ENCODE peak calls at places on chromosome 7, in ten cellular contexts. P, J, M, K, V, R, S, B, D and I are unnamed samples.

GRCh38 chr7:121420976-121421375 is 24.9 kb upstream of the FAM3C start:
- DNase-seq in M (no peak), K (peak; percentile 44), D (no peak), B (no peak), S (no peak), V (no peak), J (no peak), P (no peak), R (no peak), I (no peak)

GRCh38 chr7:2006231-2006771 is 226.4 kb downstream of the MAD1L1 start:
- DNase-seq in R (no peak), D (no peak), V (no peak), J (no peak), K (no peak), S (no peak), B (no peak), M (no peak), P (no peak), I (no peak)

GRCh38 chr7:141663081-141663510 is 38.9 kb downstream of the DENND11 start:
- DNase-seq in S (no peak), R (no peak), M (no peak), P (no peak), V (no peak), D (no peak), K (peak; percentile 88), B (no peak), J (no peak), I (no peak)

GRCh38 chr7:75639071-75639892 is 99.5 kb downstream of the HIP1 start:
- DNase-seq in R (peak; percentile 29), B (peak; percentile 57), J (no peak), M (peak; percentile 26), K (peak; percentile 50), D (peak; percentile 62), V (no peak), P (peak; percentile 47), S (peak; percentile 61), I (peak; percentile 45)

GRCh38 chr7:139561-140243 is 52.7 kb upstream of the FAM20C start:
- DNase-seq in V (no peak), J (no peak), M (no peak), B (no peak), R (no peak), S (no peak), K (no peak), D (no peak), P (no peak), I (no peak)

GRCh38 chr7:27145167-27145883 is 1.8 kb upstream of the HOXA5 start:
- DNase-seq in K (no peak), B (no peak), S (no peak), J (no peak), P (no peak), M (no peak), V (no peak), R (no peak), D (no peak), I (no peak)

GRCh38 chr7:40584667-40585433 is 450.0 kb downstream of the SUGCT start:
- DNase-seq in R (peak; percentile 44), B (no peak), V (no peak), M (no peak), D (no peak), J (no peak), S (no peak), P (no peak), K (no peak), I (no peak)

GRCh38 chr7:132225216-132226030 is 350.8 kb downstream of the PLXNA4 start:
- DNase-seq in R (no peak), S (no peak), P (no peak), J (no peak), K (peak; percentile 11), D (no peak), M (no peak), V (no peak), B (no peak), I (no peak)

GRCh38 chr7:112757337-112757736 is 32.9 kb downstream of the TMEM168 start:
- DNase-seq in P (no peak), M (no peak), D (no peak), R (no peak), V (no peak), J (no peak), S (no peak), K (no peak), B (no peak), I (no peak)

GRCh38 chr7:116802144-116802747 is 60.1 kb upstream of the CAPZA2 start:
- DNase-seq in B (no peak), J (no peak), M (no peak), D (no peak), R (peak; percentile 40), S (no peak), K (peak; percentile 55), P (no peak), V (no peak), I (no peak)

GRCh38 chr7:68841004-68841403 is 757.3 kb upstream of the AUTS2 start:
- DNase-seq in V (no peak), R (no peak), M (no peak), J (no peak), K (no peak), B (no peak), P (no peak), D (no peak), S (no peak), I (no peak)

GRCh38 chr7:107069457-107069856 is 25.0 kb downstream of the PRKAR2B start:
- DNase-seq in V (peak; percentile 40), S (no peak), K (no peak), P (peak; percentile 25), D (no peak), M (no peak), R (no peak), J (no peak), B (no peak), I (no peak)

GRCh38 chr7:112743811-112744210 is 46.4 kb downstream of the TMEM168 start:
- DNase-seq in B (no peak), P (no peak), K (no peak), M (no peak), V (no peak), J (no peak), S (no peak), D (no peak), R (no peak), I (no peak)

GRCh38 chr7:22447008-22447407 is 53.0 kb downstream of the STEAP1B start:
- DNase-seq in S (no peak), D (no peak), R (no peak), J (no peak), P (no peak), V (no peak), M (no peak), B (no peak), K (no peak), I (no peak)

GRCh38 chr7:44104880-44105771 is 981 bp downstream of the AEBP1 start:
- DNase-seq in R (peak; percentile 65), M (no peak), D (peak; percentile 62), P (no peak), K (peak; percentile 72), J (no peak), B (no peak), S (peak; percentile 62), V (peak; percentile 61), I (peak; percentile 79)

GRCh38 chr7:27641576-27642230 is 21.0 kb downstream of the HIBADH start:
- DNase-seq in K (peak; percentile 72), R (no peak), J (no peak), D (no peak), V (no peak), S (no peak), P (no peak), B (no peak), M (no peak), I (no peak)

GRCh38 chr7:75649462-75649861 is 89.3 kb downstream of the HIP1 start:
- DNase-seq in P (no peak), K (peak; percentile 87), J (no peak), D (no peak), M (no peak), V (no peak), B (no peak), R (no peak), S (no peak), I (no peak)

GRCh38 chr7:5421626-5422323 is 1.9 kb downstream of the TNRC18 start:
- DNase-seq in P (peak; percentile 41), D (peak; percentile 73), B (no peak), V (peak; percentile 55), J (no peak), S (peak; percentile 60), R (peak; percentile 66), M (no peak), K (peak; percentile 73), I (no peak)

GRCh38 chr7:38506756-38507155 is 124.4 kb downstream of the AMPH start:
- DNase-seq in D (no peak), R (peak; percentile 26), V (no peak), J (no peak), P (no peak), K (no peak), M (no peak), B (no peak), S (no peak), I (no peak)

GRCh38 chr7:66219805-66220204 is 14.7 kb downstream of the TPST1 start:
- DNase-seq in R (no peak), B (no peak), V (no peak), D (no peak), J (no peak), P (no peak), M (no peak), S (no peak), K (no peak), I (no peak)

GRCh38 chr7:54879776-54880175 is 120.8 kb upstream of the SEC61G start:
- DNase-seq in K (peak; percentile 94), V (no peak), S (no peak), P (no peak), R (no peak), D (no peak), M (no peak), B (no peak), J (no peak), I (no peak)

GRCh38 chr7:71216211-71216610 is 84.3 kb downstream of the GALNT17 start:
- DNase-seq in B (no peak), S (no peak), V (no peak), M (no peak), K (no peak), J (no peak), R (no peak), D (no peak), P (no peak), I (no peak)

GRCh38 chr7:124764847-124765400 is 668 bp downstream of the GPR37 start:
- DNase-seq in P (peak; percentile 11), S (no peak), R (peak; percentile 20), K (peak; percentile 25), B (no peak), M (no peak), D (no peak), J (no peak), V (no peak), I (no peak)

GRCh38 chr7:36036590-36036989 is 116.5 kb upstream of the EEPD1 start:
- DNase-seq in K (no peak), S (no peak), B (no peak), P (no peak), J (no peak), V (no peak), D (no peak), R (no peak), M (no peak), I (peak; percentile 8)

GRCh38 chr7:74449809-74450397 is 3.8 kb upstream of the GTF2IRD1 start:
- DNase-seq in J (peak; percentile 33), M (peak; percentile 52), B (peak; percentile 81), S (peak; percentile 17), D (no peak), V (no peak), K (peak; percentile 57), P (peak; percentile 82), R (peak; percentile 18), I (peak; percentile 62)

GRCh38 chr7:111210996-111211395 is 120.1 kb downstream of the LRRN3 start:
- DNase-seq in J (no peak), S (no peak), B (no peak), P (no peak), K (no peak), R (peak; percentile 61), M (no peak), D (no peak), V (no peak), I (no peak)

GRCh38 chr7:129969881-129970446 is 17.2 kb upstream of the UBE2H start:
- DNase-seq in D (no peak), B (no peak), J (no peak), V (no peak), M (no peak), K (peak; percentile 98), S (no peak), R (peak; percentile 92), P (no peak), I (no peak)

GRCh38 chr7:111370002-111370401 is 192.3 kb downstream of the IMMP2L start:
- DNase-seq in J (no peak), P (no peak), S (no peak), V (no peak), M (no peak), K (no peak), B (no peak), D (no peak), R (no peak), I (no peak)